ENCODE peak calls at places on chromosomes 11 and 22, in seven cellular contexts. U is posterior cingulate gyrus; H is activated effector memory CD4-positive, alpha-beta T cell treated with anti-CD3 and anti-CD28 coated beads, Interleukin-2, amount 50 U/mL, for 16 hours; F is AG09309; Y is AG10803; N is activated naive CD8-positive, alpha-beta T cell treated with anti-CD3 and anti-CD28 coated beads, Interleukin-2, amount 50 U/mL, for 24 hours; R is LHCN-M2. I is an unnamed sample.

GRCh38 chr11:14700593-14700992 is 57.0 kb downstream of the PDE3B start:
- DNase-seq in Y (no peak), U (no peak), H (no peak), R (no peak), F (no peak), N (no peak), I (no peak)

GRCh38 chr11:123822591-123822990 is 16.4 kb upstream of the OR6M1 start:
- DNase-seq in N (no peak), F (no peak), H (no peak), Y (no peak), U (no peak), R (peak), I (no peak)

GRCh38 chr11:15837901-15838489 is 518.4 kb downstream of the SOX6 start:
- DNase-seq in Y (no peak), F (no peak), N (no peak), R (no peak), H (no peak), U (no peak), I (no peak)

GRCh38 chr22:46741974-46742519 is 4.0 kb upstream of the CERK start:
- DNase-seq in Y (no peak), R (no peak), N (no peak), U (no peak), F (no peak), H (no peak), I (no peak)

GRCh38 chr11:116931206-116931953 is 94.0 kb upstream of the APOA1 start:
- DNase-seq in H (peak), U (no peak), R (peak), F (no peak), Y (peak), N (no peak), I (no peak)

GRCh38 chr22:44276706-44277403 is 35.9 kb downstream of the SHISAL1 start:
- DNase-seq in U (peak), N (no peak), H (no peak), Y (no peak), F (no peak), R (no peak), I (no peak)

GRCh38 chr22:24156146-24156914 is 25.0 kb upstream of the SUSD2 start:
- DNase-seq in H (peak), N (peak), Y (peak), U (no peak), F (no peak), R (peak), I (peak)

GRCh38 chr22:30127749-30128166 is 47.5 kb downstream of the HORMAD2 start:
- DNase-seq in F (peak), U (no peak), N (no peak), Y (peak), R (peak), H (no peak), I (no peak)

GRCh38 chr22:39343259-39344045 is 6.3 kb upstream of the SYNGR1 start:
- DNase-seq in U (peak), Y (peak), N (peak), F (no peak), H (peak), R (peak), I (peak)

GRCh38 chr22:27919943-27920755 is 1.1 kb upstream of the PITPNB start:
- DNase-seq in N (no peak), H (no peak), F (no peak), Y (peak), R (peak), U (no peak), I (no peak)

GRCh38 chr22:33722817-33723216 is 197.5 kb downstream of the LARGE1 start:
- DNase-seq in R (no peak), Y (no peak), F (no peak), H (no peak), U (no peak), N (no peak), I (no peak)

GRCh38 chr11:118056806-118057205 is 20.1 kb upstream of the TMPRSS4 start:
- DNase-seq in H (peak), U (peak), F (no peak), R (no peak), N (no peak), Y (no peak), I (no peak)

GRCh38 chr22:41564563-41564962 is 3.8 kb downstream of the CSDC2 start:
- DNase-seq in R (peak), H (no peak), F (no peak), U (no peak), Y (no peak), N (no peak), I (no peak)

GRCh38 chr11:70761094-70761905 is 363.0 kb downstream of the CTTN start:
- DNase-seq in U (no peak), H (no peak), Y (no peak), F (no peak), R (no peak), N (no peak), I (no peak)

GRCh38 chr11:128720522-128720985 is 26.7 kb downstream of the FLI1 start:
- DNase-seq in U (no peak), Y (no peak), F (no peak), H (peak), N (no peak), R (no peak), I (peak)

GRCh38 chr22:25364281-25364680 is 144.8 kb downstream of the CRYBB2 start:
- DNase-seq in Y (no peak), R (no peak), N (no peak), U (peak), F (no peak), H (no peak), I (no peak)

GRCh38 chr11:76232026-76232665 is 25.8 kb upstream of the WNT11 start:
- DNase-seq in F (no peak), Y (no peak), U (peak), H (peak), N (peak), R (no peak), I (peak)

GRCh38 chr11:14203392-14203791 is 155.6 kb downstream of the RRAS2 start:
- DNase-seq in H (no peak), F (no peak), Y (no peak), N (no peak), U (no peak), R (no peak), I (no peak)

GRCh38 chr11:70328556-70328955 is 58.1 kb downstream of the PPFIA1 start:
- DNase-seq in F (no peak), H (no peak), U (no peak), Y (peak), N (no peak), R (no peak), I (no peak)

GRCh38 chr11:1180171-1180570 is 22.4 kb downstream of the MUC5AC start:
- DNase-seq in F (no peak), H (no peak), N (no peak), U (peak), R (no peak), Y (no peak), I (no peak)

GRCh38 chr22:23251445-23252093 is 71.3 kb downstream of the BCR start:
- DNase-seq in F (no peak), U (no peak), H (no peak), R (no peak), Y (peak), N (peak), I (peak)

GRCh38 chr11:129190087-129190486 is 2.0 kb downstream of the ARHGAP32 start:
- DNase-seq in U (no peak), R (peak), N (no peak), Y (peak), F (no peak), H (no peak), I (no peak)

I was measured in CD4-positive, CD25-positive, alpha-beta regulatory T cell.